ENCODE peak calls at places on chromosome 12, in four cellular contexts. One of them, this sample, is unnamed.

GRCh38 chr12:20264608-20265114 is 103.7 kb upstream of the PDE3A start:
- DNase-seq in H9: peak; percentile 94
- DNase-seq in nephron progenitor cell: no peak
- DNase-seq in foreskin fibroblast: no peak
- DNase-seq in this sample: peak; percentile 20

GRCh38 chr12:100058482-100059029 is 73.8 kb upstream of the ANKS1B start:
- DNase-seq in nephron progenitor cell: no peak
- DNase-seq in H9: no peak
- DNase-seq in foreskin fibroblast: peak; percentile 81
- DNase-seq in this sample: peak; percentile 74

GRCh38 chr12:65853489-65854157 is 29.3 kb downstream of the HMGA2 start:
- DNase-seq in H9: no peak
- DNase-seq in foreskin fibroblast: peak; percentile 54
- DNase-seq in nephron progenitor cell: no peak
- DNase-seq in this sample: peak; percentile 39

GRCh38 chr12:124847675-124848074 is 16.0 kb downstream of the SCARB1 start:
- DNase-seq in nephron progenitor cell: no peak
- DNase-seq in foreskin fibroblast: no peak
- DNase-seq in H9: no peak
- DNase-seq in this sample: no peak

GRCh38 chr12:48247181-48247966 is 44.3 kb upstream of the OR10AD1 start:
- DNase-seq in H9: no peak
- DNase-seq in foreskin fibroblast: no peak
- DNase-seq in nephron progenitor cell: no peak
- DNase-seq in this sample: no peak

GRCh38 chr12:68759852-68760251 is 13.9 kb downstream of the SLC35E3 start:
- DNase-seq in nephron progenitor cell: no peak
- DNase-seq in foreskin fibroblast: no peak
- DNase-seq in H9: no peak
- DNase-seq in this sample: no peak

GRCh38 chr12:104747956-104748355 is 210.1 kb downstream of the SLC41A2 start:
- DNase-seq in H9: no peak
- DNase-seq in foreskin fibroblast: no peak
- DNase-seq in nephron progenitor cell: no peak
- DNase-seq in this sample: no peak

GRCh38 chr12:101209319-101210302 is at the start of gene SLC5A8:
- DNase-seq in H9: peak; percentile 69
- DNase-seq in foreskin fibroblast: no peak
- DNase-seq in nephron progenitor cell: no peak
- DNase-seq in this sample: no peak

GRCh38 chr12:4526923-4527546 is 11.7 kb upstream of the RAD51AP1 start:
- DNase-seq in nephron progenitor cell: no peak
- DNase-seq in H9: no peak
- DNase-seq in foreskin fibroblast: no peak
- DNase-seq in this sample: no peak

GRCh38 chr12:26809611-26810298 is 23.2 kb downstream of the ITPR2 start:
- DNase-seq in nephron progenitor cell: no peak
- DNase-seq in H9: no peak
- DNase-seq in foreskin fibroblast: no peak
- DNase-seq in this sample: no peak

GRCh38 chr12:30928356-30929264 is 2.1 kb downstream of the TSPAN11 start:
- DNase-seq in H9: peak; percentile 24
- DNase-seq in foreskin fibroblast: no peak
- DNase-seq in nephron progenitor cell: no peak
- DNase-seq in this sample: no peak

GRCh38 chr12:25670076-25671055 is 117.3 kb upstream of the LMNTD1 start:
- DNase-seq in nephron progenitor cell: no peak
- DNase-seq in foreskin fibroblast: no peak
- DNase-seq in H9: no peak
- DNase-seq in this sample: no peak

GRCh38 chr12:38785376-38785775 is 120.0 kb downstream of the CPNE8 start:
- DNase-seq in H9: no peak
- DNase-seq in nephron progenitor cell: no peak
- DNase-seq in foreskin fibroblast: no peak
- DNase-seq in this sample: no peak

GRCh38 chr12:126492181-126492580 is 1426.9 kb downstream of the AACS start:
- DNase-seq in H9: no peak
- DNase-seq in foreskin fibroblast: no peak
- DNase-seq in nephron progenitor cell: no peak
- DNase-seq in this sample: no peak

GRCh38 chr12:43957732-43958131 is 121.9 kb downstream of the TMEM117 start:
- DNase-seq in foreskin fibroblast: peak; percentile 39
- DNase-seq in H9: no peak
- DNase-seq in nephron progenitor cell: peak; percentile 24
- DNase-seq in this sample: peak; percentile 60

GRCh38 chr12:114680498-114681148 is 3.4 kb downstream of the TBX3 start:
- DNase-seq in H9: no peak
- DNase-seq in nephron progenitor cell: no peak
- DNase-seq in foreskin fibroblast: no peak
- DNase-seq in this sample: no peak

GRCh38 chr12:131529196-131530040 is 181.5 kb upstream of the SFSWAP start:
- DNase-seq in foreskin fibroblast: no peak
- DNase-seq in H9: no peak
- DNase-seq in nephron progenitor cell: no peak
- DNase-seq in this sample: no peak

GRCh38 chr12:51533799-51534198 is 57.2 kb upstream of the SCN8A start:
- DNase-seq in H9: peak; percentile 23
- DNase-seq in nephron progenitor cell: no peak
- DNase-seq in foreskin fibroblast: no peak
- DNase-seq in this sample: no peak

GRCh38 chr12:112121780-112122565 is 3.4 kb upstream of the TRAFD1 start:
- DNase-seq in foreskin fibroblast: peak; percentile 82
- DNase-seq in nephron progenitor cell: no peak
- DNase-seq in H9: peak; percentile 44
- DNase-seq in this sample: peak; percentile 43

GRCh38 chr12:81596558-81596957 is 162.6 kb downstream of the PPFIA2 start:
- DNase-seq in H9: no peak
- DNase-seq in nephron progenitor cell: no peak
- DNase-seq in foreskin fibroblast: no peak
- DNase-seq in this sample: no peak

GRCh38 chr12:89451876-89452275 is 72.7 kb downstream of the GALNT4 start:
- DNase-seq in foreskin fibroblast: peak; percentile 69
- DNase-seq in nephron progenitor cell: peak; percentile 60
- DNase-seq in H9: peak; percentile 84
- DNase-seq in this sample: peak; percentile 95

GRCh38 chr12:5524116-5524768 is 92.3 kb downstream of the NTF3 start:
- DNase-seq in foreskin fibroblast: no peak
- DNase-seq in nephron progenitor cell: no peak
- DNase-seq in H9: no peak
- DNase-seq in this sample: no peak

GRCh38 chr12:102050660-102051430 is 10.9 kb downstream of the WASHC3 start:
- DNase-seq in nephron progenitor cell: no peak
- DNase-seq in foreskin fibroblast: no peak
- DNase-seq in H9: no peak
- DNase-seq in this sample: no peak

This sample was measured in brain microvascular endothelial cell.